ENCODE peak calls at places on chromosomes 4 and X, in eight cellular contexts. T is tibial nerve, Q is suprapubic skin, J is upper lobe of left lung, B is ovary, E is vagina, M is GM12878, N is uterus. C is an unnamed sample.
A peak's percentile ranks its signal among the peaks of the same experiment; 100 is the strongest.

GRCh38 chrX:65451663-65452062 is 82.9 kb downstream of the LAS1L start:
- DNase-seq in T (no peak), Q (no peak), J (no peak), B (no peak), E (no peak), M (no peak), N (no peak), C (no peak)

GRCh38 chrX:48179691-48180090 is 16.9 kb downstream of the SSX5 start:
- DNase-seq in T (no peak), Q (no peak), J (no peak), B (no peak), E (no peak), M (no peak), N (no peak), C (no peak)

GRCh38 chr4:8735236-8736082 is 136.2 kb downstream of the HMX1 start:
- DNase-seq in T (no peak), Q (no peak), J (no peak), B (no peak), E (peak; percentile 82), M (no peak), N (no peak), C (no peak)

GRCh38 chrX:78759081-78759480 is 11.6 kb downstream of the LPAR4 start:
- DNase-seq in T (no peak), Q (no peak), J (no peak), B (no peak), E (no peak), M (no peak), N (no peak), C (no peak)

GRCh38 chrX:46788902-46789301 is 30.0 kb upstream of the SLC9A7 start:
- DNase-seq in T (no peak), Q (no peak), J (no peak), B (no peak), E (no peak), M (no peak), N (no peak), C (no peak)

GRCh38 chrX:153953342-153953830 is 8.9 kb upstream of the RENBP start:
- DNase-seq in T (peak; percentile 41), Q (no peak), J (no peak), B (peak; percentile 84), E (no peak), M (no peak), N (peak; percentile 86), C (peak; percentile 65)

GRCh38 chr4:102825261-102826071 is 1.9 kb downstream of the UBE2D3 start:
- DNase-seq in T (no peak), Q (no peak), J (no peak), B (peak; percentile 23), E (no peak), M (no peak), N (no peak), C (no peak)

GRCh38 chr4:81198151-81198550 is 16.9 kb downstream of the PRKG2 start:
- DNase-seq in T (no peak), Q (no peak), J (no peak), B (no peak), E (no peak), M (no peak), N (no peak), C (no peak)

GRCh38 chrX:11787564-11787963 is 29.5 kb downstream of the MSL3 start:
- DNase-seq in T (peak; percentile 48), Q (peak; percentile 77), J (peak; percentile 15), B (peak; percentile 73), E (no peak), M (no peak), N (peak; percentile 66), C (peak; percentile 37)

GRCh38 chrX:1103360-1103759 is 109.1 kb downstream of the CRLF2 start:
- DNase-seq in T (no peak), Q (no peak), J (no peak), B (no peak), E (no peak), M (no peak), N (no peak), C (no peak)

GRCh38 chrX:115896362-115896761 is 274.2 kb upstream of the AGTR2 start:
- DNase-seq in T (no peak), Q (no peak), J (no peak), B (no peak), E (no peak), M (no peak), N (no peak), C (no peak)

GRCh38 chr4:56677673-56678072 is 3.4 kb downstream of the HOPX start:
- DNase-seq in T (no peak), Q (no peak), J (no peak), B (no peak), E (no peak), M (no peak), N (no peak), C (no peak)

GRCh38 chr4:29540439-29541102 is 1179.6 kb upstream of the PCDH7 start:
- DNase-seq in T (no peak), Q (no peak), J (no peak), B (no peak), E (no peak), M (no peak), N (no peak), C (no peak)

GRCh38 chrX:104432321-104432720 is 133.7 kb upstream of the IL1RAPL2 start:
- DNase-seq in T (no peak), Q (no peak), J (no peak), B (no peak), E (no peak), M (no peak), N (no peak), C (no peak)

GRCh38 chr4:31655328-31655727 is 935.2 kb downstream of the PCDH7 start:
- DNase-seq in T (no peak), Q (no peak), J (no peak), B (no peak), E (no peak), M (no peak), N (no peak), C (no peak)

GRCh38 chr4:64353904-64354303 is 55.3 kb downstream of the TECRL start:
- DNase-seq in T (no peak), Q (no peak), J (no peak), B (no peak), E (no peak), M (no peak), N (no peak), C (no peak)

GRCh38 chr4:25172964-25173917 is 13.0 kb upstream of the SEPSECS start:
- DNase-seq in T (no peak), Q (no peak), J (no peak), B (no peak), E (no peak), M (no peak), N (peak; percentile 59), C (peak; percentile 58)

GRCh38 chr4:145545538-145546224 is 64.0 kb downstream of the SMAD1 start:
- DNase-seq in T (no peak), Q (no peak), J (no peak), B (no peak), E (no peak), M (no peak), N (no peak), C (no peak)

GRCh38 chr4:111883557-111883999 is 261.7 kb upstream of the FAM241A start:
- DNase-seq in T (no peak), Q (no peak), J (no peak), B (no peak), E (no peak), M (no peak), N (no peak), C (no peak)

GRCh38 chr4:119626943-119627266 is 1.7 kb downstream of the PDE5A start:
- DNase-seq in T (no peak), Q (no peak), J (no peak), B (no peak), E (no peak), M (no peak), N (no peak), C (no peak)
- H3K27ac ChIP-seq in T (peak overlapping the region; percentile 71), Q (peak overlapping the region; percentile 71), J (peak overlapping the region; percentile 89), B (peak overlapping the region; percentile 42), E (peak overlapping the region; percentile 99), M (no peak overlapping the region), N (peak overlapping the region; percentile 92), C (peak overlapping the region; percentile 92)

GRCh38 chrX:41010188-41010846 is 74.9 kb upstream of the USP9X start:
- DNase-seq in T (peak; percentile 41), Q (peak; percentile 87), J (peak; percentile 85), B (peak; percentile 73), E (peak; percentile 92), M (no peak), N (peak; percentile 81), C (peak; percentile 87)
- TF ChIP-seq POLR2A in T (no peak), Q (no peak), J (peak; percentile 47), B (peak; percentile 21), E (no peak), M (no peak), N (no peak), C (no peak)

GRCh38 chr4:84940960-84941359 is 25.5 kb downstream of the WDFY3 start:
- DNase-seq in T (no peak), Q (no peak), J (no peak), B (no peak), E (no peak), M (no peak), N (no peak), C (no peak)
- H3K4me1 ChIP-seq in T (no peaks in the 10 kb centered on the region), Q (peaks cover 21% of the 10 kb centered on the region), J (peaks cover 33% of the 10 kb centered on the region), B (peaks cover 6% of the 10 kb centered on the region), E (peaks cover 34% of the 10 kb centered on the region), M (no peaks in the 10 kb centered on the region), N (peaks cover 4% of the 10 kb centered on the region), C (peaks cover 50% of the 10 kb centered on the region)

DNA sequence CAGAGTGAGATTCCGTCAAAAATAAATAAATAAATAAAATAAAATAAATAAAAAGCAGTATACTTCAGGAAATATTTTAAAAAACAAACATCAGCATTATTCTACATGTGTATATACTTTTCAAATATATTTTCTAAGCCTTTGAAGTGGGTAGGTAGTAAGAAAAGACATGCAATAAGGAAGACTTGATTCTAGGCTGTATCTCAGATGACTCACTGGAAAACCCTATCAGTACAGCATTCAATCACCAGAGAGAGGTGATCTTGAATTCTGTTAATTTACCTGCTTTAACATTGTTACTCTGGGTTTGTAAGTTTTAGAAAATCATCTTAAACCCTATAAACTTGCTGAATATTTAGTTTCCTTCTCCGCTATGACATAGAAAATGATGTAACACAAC is 106.6 kb upstream of the NAP1L5 start:
- DNase-seq in T (no peak), Q (no peak), J (no peak), B (no peak), E (no peak), M (no peak), N (no peak), C (no peak)
- H3K27ac ChIP-seq in T (peak overlapping the region; percentile 31), Q (peak overlapping the region; percentile 26), J (peak overlapping the region; percentile 78), B (no peak overlapping the region), E (no peak overlapping the region), M (no peak overlapping the region), N (peak overlapping the region; percentile 65), C (no peak overlapping the region)

GRCh38 chr4:48830706-48831531 is at the start of gene OCIAD1:
- DNase-seq in T (peak; percentile 94), Q (peak; percentile 98), J (peak; percentile 97), B (peak; percentile 93), E (peak; percentile 99), M (peak; percentile 99), N (peak; percentile 95), C (peak; percentile 99)
- TF ChIP-seq POLR2A in T (peak; percentile 10), Q (no peak), J (no peak), B (peak; percentile 37), E (no peak), M (peak; percentile 96), N (peak; percentile 37), C (peak; percentile 65)

C was measured in heart left ventricle.